ENCODE peak calls at places on chromosomes 3 and 15, in seven cellular contexts. G is endodermal cell, Z is IMR-90, K is fibroblast of the aortic adventitia, E is A549, O is testis, Y is thoracic aorta. B is an unnamed sample.

GRCh38 chr3:197525706-197526105 is 30.1 kb downstream of the BDH1 start:
- DNase-seq in E (peak; percentile 55), G (peak; percentile 52), O (no peak), Z (peak; percentile 21), Y (no peak), K (peak; percentile 18), B (peak; percentile 38)

GRCh38 chr3:71987828-71988227 is 202.9 kb upstream of the PROK2 start:
- DNase-seq in G (no peak), Y (no peak), O (no peak), E (no peak), Z (no peak), K (no peak), B (no peak)

GRCh38 chr15:60004846-60005351 is 788 bp downstream of the FOXB1 start:
- DNase-seq in Z (peak; percentile 6), O (no peak), G (peak; percentile 86), Y (no peak), E (peak; percentile 48), K (peak; percentile 24), B (no peak)

GRCh38 chr3:173395073-173395411 is 2.5 kb upstream of the NLGN1 start:
- DNase-seq in Y (no peak), G (peak; percentile 87), Z (no peak), E (no peak), O (no peak), K (no peak), B (no peak)

GRCh38 chr3:174618368-174618767 is 240.8 kb upstream of the NAALADL2 start:
- DNase-seq in K (peak; percentile 14), Z (no peak), Y (no peak), O (no peak), G (no peak), E (no peak), B (peak; percentile 15)

GRCh38 chr3:192986399-192986798 is 68.7 kb upstream of the MB21D2 start:
- DNase-seq in E (no peak), G (peak; percentile 52), K (no peak), Z (no peak), Y (no peak), O (no peak), B (no peak)

GRCh38 chr15:29570121-29570930 is 251.9 kb downstream of the TJP1 start:
- DNase-seq in G (peak; percentile 78), E (peak; percentile 20), Y (no peak), Z (no peak), O (no peak), K (peak; percentile 2), B (peak; percentile 10)

GRCh38 chr3:12288466-12289129 is at the start of gene PPARG:
- DNase-seq in E (peak; percentile 84), O (peak; percentile 34), K (no peak), Y (no peak), Z (no peak), G (peak; percentile 77), B (peak; percentile 68)

GRCh38 chr3:171810278-171811058 is at the start of gene PLD1:
- DNase-seq in Z (peak; percentile 79), E (peak; percentile 83), K (peak; percentile 85), G (no peak), Y (no peak), O (no peak), B (peak; percentile 86)

GRCh38 chr3:98329392-98330124 is 24.1 kb upstream of the OR5K4 start:
- DNase-seq in O (peak; percentile 59), K (peak; percentile 63), E (peak; percentile 55), Y (no peak), G (peak; percentile 84), Z (peak; percentile 51), B (peak; percentile 67)

GRCh38 chr3:18071833-18072232 is 329.4 kb upstream of the TBC1D5 start:
- DNase-seq in E (no peak), O (no peak), Z (no peak), Y (no peak), G (no peak), K (no peak), B (peak; percentile 9)

GRCh38 chr15:90903733-90904536 is 833 bp downstream of the MAN2A2 start:
- DNase-seq in O (peak; percentile 46), E (peak; percentile 30), K (no peak), Y (no peak), G (peak; percentile 88), Z (no peak), B (no peak)
- TF ChIP-seq CTCF in O (no peak), E (no peak), K (no peak), Y (no peak), G (peak; percentile 65), Z (no peak), B (no peak)

GRCh38 chr15:65942436-65942835 is 73.1 kb downstream of the RAB11A start:
- DNase-seq in G (no peak), E (no peak), K (no peak), O (no peak), Y (no peak), Z (no peak), B (no peak)

GRCh38 chr15:65944404-65944803 is 75.1 kb downstream of the RAB11A start:
- DNase-seq in K (no peak), G (no peak), Y (no peak), Z (no peak), O (no peak), E (no peak), B (no peak)

GRCh38 chr15:65948352-65948751 is 79.1 kb downstream of the RAB11A start:
- DNase-seq in G (no peak), K (no peak), Z (no peak), E (no peak), O (no peak), Y (no peak), B (no peak)

GRCh38 chr15:65949482-65949881 is 80.2 kb downstream of the RAB11A start:
- DNase-seq in Y (no peak), K (no peak), Z (no peak), O (no peak), G (no peak), E (no peak), B (no peak)

GRCh38 chr15:65945616-65946015 is 76.3 kb downstream of the RAB11A start:
- DNase-seq in G (peak; percentile 76), Y (no peak), O (no peak), Z (no peak), K (no peak), E (peak; percentile 22), B (no peak)
- TF ChIP-seq CTCF in G (peak; percentile 58), Y (no peak), O (no peak), Z (no peak), K (no peak), E (no peak), B (no peak)

GRCh38 chr3:106001923-106002322 is 133.1 kb upstream of the CBLB start:
- DNase-seq in Y (no peak), E (no peak), Z (no peak), G (no peak), O (no peak), K (no peak), B (no peak)
- TF ChIP-seq CTCF in Y (no peak), E (no peak), Z (no peak), G (no peak), O (no peak), K (no peak), B (no peak)

GRCh38 chr3:50617096-50617791 is at the start of gene MAPKAPK3:
- DNase-seq in Y (no peak), E (no peak), Z (no peak), G (no peak), K (no peak), O (peak; percentile 27), B (no peak)

GRCh38 chr3:50617911-50618481 is 1.0 kb downstream of the MAPKAPK3 start:
- DNase-seq in O (no peak), E (no peak), Z (no peak), G (no peak), K (no peak), Y (no peak), B (no peak)

GRCh38 chr3:50615190-50615589 is 1.8 kb upstream of the MAPKAPK3 start:
- DNase-seq in Z (no peak), E (no peak), K (no peak), Y (no peak), G (no peak), O (no peak), B (no peak)

GRCh38 chr3:50616003-50616769 is 765 bp upstream of the MAPKAPK3 start:
- DNase-seq in Y (peak; percentile 67), Z (peak; percentile 79), O (peak; percentile 90), K (peak; percentile 83), E (peak; percentile 83), G (peak; percentile 95), B (peak; percentile 87)

GRCh38 chr3:50616770-50617095 is 218 bp upstream of the MAPKAPK3 start:
- DNase-seq in Y (peak; percentile 53), O (peak; percentile 93), G (peak; percentile 99), E (peak; percentile 76), Z (peak; percentile 82), K (peak; percentile 82), B (peak; percentile 87)
- TF ChIP-seq CTCF in Y (no peak), O (no peak), G (no peak), E (no peak), Z (no peak), K (no peak), B (no peak)

DNA sequence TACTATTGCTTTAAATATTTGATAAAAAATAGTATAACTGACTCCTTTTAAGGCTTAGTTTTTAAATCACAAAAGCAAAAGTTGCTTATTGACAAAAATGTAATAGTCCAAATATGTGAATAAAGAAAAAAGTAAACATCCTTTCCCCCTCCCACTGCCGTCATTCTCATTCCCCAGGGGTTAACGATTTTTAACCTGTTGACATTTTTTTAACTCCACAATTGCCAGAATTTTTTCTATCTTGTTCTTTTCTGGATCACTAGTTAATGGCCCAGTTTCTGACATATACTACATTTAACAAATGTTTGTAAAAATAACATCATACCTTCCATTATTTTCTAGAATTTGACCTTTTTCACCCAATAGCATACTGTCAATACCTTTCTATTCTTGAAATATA is 60.6 kb upstream of the TCF12 start:
- DNase-seq in G (no peak), Y (no peak), O (no peak), Z (no peak), K (no peak), E (peak; percentile 50), B (no peak)
- TF ChIP-seq CTCF in G (no peak), Y (no peak), O (no peak), Z (no peak), K (no peak), E (no peak), B (no peak)

GRCh38 chr15:99359760-99360159 is 108.5 kb downstream of the LRRC28 start:
- DNase-seq in E (no peak), K (no peak), G (no peak), O (no peak), Y (no peak), Z (no peak), B (no peak)

GRCh38 chr15:99366013-99366412 is 114.7 kb downstream of the LRRC28 start:
- DNase-seq in E (no peak), G (no peak), K (no peak), O (no peak), Z (no peak), Y (no peak), B (no peak)

GRCh38 chr15:99365232-99365631 is 114.0 kb downstream of the LRRC28 start:
- DNase-seq in K (no peak), E (no peak), O (no peak), G (no peak), Y (no peak), Z (no peak), B (no peak)

DNA sequence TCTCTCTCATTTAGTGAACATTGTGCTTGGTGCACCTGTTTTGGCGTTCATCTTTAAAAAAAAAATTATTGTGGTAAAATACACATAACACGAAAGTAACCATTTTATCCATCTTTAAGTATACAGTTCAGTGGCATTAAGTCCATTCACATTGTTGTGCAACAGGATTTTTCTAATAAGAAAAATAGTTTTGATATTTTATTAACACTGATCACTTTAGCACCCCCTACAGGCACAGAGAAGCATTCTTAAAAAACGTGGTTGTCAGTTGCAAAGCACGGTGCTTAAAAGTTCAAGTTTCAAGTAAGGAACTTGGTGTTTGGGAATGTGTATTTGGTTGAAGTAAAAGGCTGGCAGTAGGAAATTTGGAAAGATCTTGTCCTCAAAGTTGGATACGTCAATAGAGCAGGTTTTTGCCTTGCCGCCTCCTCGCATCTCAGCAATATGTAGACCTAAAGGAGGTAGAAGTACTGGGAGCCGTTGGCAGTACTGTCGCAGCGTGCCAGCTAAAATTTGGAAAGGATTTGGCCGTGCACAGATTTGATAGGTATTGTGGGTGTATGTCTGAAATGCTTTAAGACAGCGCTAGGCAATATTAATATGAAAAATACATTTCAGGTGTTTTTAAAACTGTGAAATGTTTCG is 110.4 kb downstream of the LRRC28 start:
- DNase-seq in K (peak; percentile 38), Y (no peak), G (no peak), E (peak; percentile 47), Z (peak; percentile 42), O (no peak), B (peak; percentile 19)
- TF ChIP-seq CTCF in K (peak; percentile 55), Y (peak; percentile 28), G (peak; percentile 85), E (peak; percentile 66), Z (peak; percentile 51), O (peak; percentile 35), B (peak; percentile 52)